ENCODE peak calls at places on chromosomes 4 and X, in ten cellular contexts. Z is suprapubic skin, P is spleen, O is prostate gland, W is endothelial cell of umbilical vein, I is stomach, N is H1, S is transverse colon, D is GM12878, T is upper lobe of left lung. Q is an unnamed sample.

GRCh38 chrX:13050151-13050550 is 5.7 kb upstream of the FAM9C start:
- DNase-seq in Z (no peak), O (no peak), S (no peak), T (no peak), P (no peak), D (no peak), I (no peak), W (no peak), N (no peak), Q (no peak)

GRCh38 chr4:1002631-1003251 is 8.7 kb upstream of the FGFRL1 start:
- DNase-seq in P (no peak), O (no peak), N (no peak), I (no peak), D (no peak), S (no peak), W (no peak), T (no peak), Z (no peak), Q (no peak)

GRCh38 chrX:7083468-7084396 is 63.8 kb upstream of the STS start:
- DNase-seq in N (no peak), Z (no peak), W (peak), T (peak), S (peak), D (peak), P (no peak), O (no peak), I (no peak), Q (peak)

GRCh38 chrX:38890963-38891362 is 89.7 kb downstream of the MID1IP1 start:
- DNase-seq in Z (no peak), S (no peak), I (no peak), P (no peak), W (no peak), D (no peak), N (no peak), T (no peak), O (no peak), Q (no peak)

GRCh38 chr4:115720611-115721010 is 607.2 kb upstream of the NDST4 start:
- DNase-seq in P (no peak), S (no peak), T (no peak), N (no peak), W (no peak), I (no peak), O (no peak), Z (no peak), D (no peak), Q (no peak)

GRCh38 chr4:156898373-156899117 is 73.1 kb downstream of the PDGFC start:
- DNase-seq in W (no peak), S (no peak), Z (no peak), T (no peak), N (no peak), I (no peak), O (no peak), P (no peak), D (no peak), Q (no peak)

GRCh38 chrX:9525511-9526248 is 60.8 kb downstream of the TBL1X start:
- DNase-seq in S (no peak), P (no peak), N (no peak), T (no peak), W (peak), I (no peak), Z (no peak), O (no peak), D (no peak), Q (no peak)

GRCh38 chrX:37926700-37927099 is 79.3 kb upstream of the DYNLT3 start:
- DNase-seq in T (no peak), O (no peak), P (no peak), S (no peak), Z (no peak), N (no peak), W (peak), I (no peak), D (peak), Q (no peak)

GRCh38 chr4:143286058-143286457 is 50.6 kb upstream of the GAB1 start:
- DNase-seq in N (no peak), S (no peak), W (no peak), T (no peak), P (no peak), Z (no peak), I (no peak), D (no peak), O (no peak), Q (no peak)

GRCh38 chr4:18020671-18021469 is 685 bp downstream of the LCORL start:
- DNase-seq in T (peak), P (peak), D (peak), S (peak), Z (peak), N (peak), W (peak), I (peak), O (peak), Q (peak)

GRCh38 chr4:118904935-118905334 is 16.3 kb downstream of the SYNPO2 start:
- DNase-seq in Z (no peak), I (no peak), N (no peak), D (no peak), W (peak), O (no peak), T (no peak), S (no peak), P (no peak), Q (no peak)

GRCh38 chrX:154351183-154352011 is 23.0 kb downstream of the FLNA start:
- DNase-seq in T (peak), N (no peak), I (no peak), D (no peak), O (no peak), W (no peak), Z (no peak), P (peak), S (peak), Q (no peak)

GRCh38 chrX:151780621-151781020 is 46.1 kb downstream of the CNGA2 start:
- DNase-seq in D (no peak), S (no peak), Z (no peak), W (no peak), I (no peak), N (no peak), T (no peak), P (no peak), O (no peak), Q (no peak)

GRCh38 chr4:140233811-140234696 is 80.1 kb upstream of the MAML3 start:
- DNase-seq in I (no peak), S (no peak), P (no peak), Z (no peak), T (no peak), N (no peak), W (peak), O (no peak), D (no peak), Q (no peak)

GRCh38 chr4:81237791-81238190 is 22.8 kb upstream of the PRKG2 start:
- DNase-seq in D (no peak), T (no peak), O (no peak), N (no peak), P (no peak), Z (no peak), S (no peak), I (no peak), W (no peak), Q (no peak)

GRCh38 chrX:39982927-39983326 is 114.8 kb downstream of the BCOR start:
- DNase-seq in T (no peak), O (peak), S (no peak), N (no peak), W (no peak), D (no peak), P (no peak), Z (no peak), I (no peak), Q (no peak)

GRCh38 chr4:14111730-14112171 is 484.2 kb upstream of the BOD1L1 start:
- DNase-seq in N (no peak), I (no peak), O (peak), Z (no peak), P (no peak), T (no peak), S (no peak), D (no peak), W (no peak), Q (no peak)

GRCh38 chrX:16970977-16971376 is 24.5 kb downstream of the REPS2 start:
- DNase-seq in O (no peak), P (no peak), W (no peak), T (no peak), S (no peak), N (no peak), D (no peak), Z (no peak), I (no peak), Q (no peak)

DNA sequence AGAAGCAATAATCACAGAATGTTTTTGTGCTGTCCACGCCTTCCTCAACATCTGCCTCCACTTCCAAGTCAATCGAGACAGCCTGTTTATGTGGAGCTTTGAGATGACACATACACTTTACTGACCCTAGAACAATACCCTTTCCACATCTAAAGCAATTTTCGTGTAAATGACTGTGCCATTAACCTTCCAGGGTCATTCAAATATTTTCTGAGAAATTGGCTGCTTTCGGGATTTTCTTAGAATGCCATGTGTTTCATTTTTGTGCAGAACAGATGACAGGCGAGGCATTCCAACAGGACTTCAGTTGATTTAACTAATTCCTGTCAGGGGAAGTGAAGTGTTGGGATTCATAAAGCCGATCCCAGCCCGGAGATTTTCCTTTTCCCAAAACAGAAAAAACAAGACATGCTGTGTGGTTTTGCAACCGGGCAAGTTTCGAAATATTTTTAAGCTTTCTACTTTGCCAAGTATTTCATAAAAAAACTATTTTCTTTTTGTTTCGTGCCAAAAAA is 73.9 kb downstream of the SORBS2 start:
- DNase-seq in S (no peak), Z (no peak), T (no peak), W (peak), I (no peak), O (no peak), D (no peak), P (no peak), N (no peak), Q (no peak)
- TF ChIP-seq POLR2AphosphoS5 in S (peak), Z (no peak), T (no peak), W (no peak), I (peak), O (no peak), D (no peak), P (no peak), N (no peak), Q (no peak)

DNA sequence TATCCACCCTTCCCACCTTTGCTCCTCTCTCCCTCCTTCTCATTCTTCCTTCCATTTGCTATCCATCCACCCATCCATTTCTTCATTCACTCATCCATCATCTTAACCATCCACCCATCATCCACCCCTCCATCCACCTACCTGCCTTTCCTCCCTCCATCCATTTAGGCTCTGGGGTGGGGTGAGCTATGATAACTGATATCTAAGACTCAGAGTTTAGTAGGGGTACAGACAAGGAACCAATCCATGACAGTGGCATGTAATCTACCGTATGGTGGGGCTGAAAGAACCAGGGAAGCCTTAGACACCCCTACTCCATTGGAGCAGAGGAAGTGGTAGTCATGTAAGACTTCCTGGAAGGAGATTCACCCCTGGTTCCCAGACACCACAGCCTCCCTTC is 23.2 kb downstream of the PSAPL1 start:
- DNase-seq in P (no peak), T (no peak), Z (peak), O (no peak), I (peak), D (no peak), W (no peak), N (peak), S (no peak), Q (no peak)
- H3K27ac ChIP-seq in P (no peak), T (no peak), Z (no peak), O (no peak), I (no peak), D (no peak), W (no peak), N (no peak), S (no peak), Q (no peak)

GRCh38 chrX:140916891-140917290 is 85.5 kb upstream of the SPANXB1 start:
- DNase-seq in D (no peak), W (no peak), T (no peak), Z (no peak), S (no peak), P (no peak), O (no peak), N (no peak), I (no peak), Q (no peak)
- TF ChIP-seq POLR2A in D (no peak), W (no peak), T (no peak), Z (no peak), S (no peak), P (no peak), O (no peak), N (no peak), I (no peak), Q (no peak)

DNA sequence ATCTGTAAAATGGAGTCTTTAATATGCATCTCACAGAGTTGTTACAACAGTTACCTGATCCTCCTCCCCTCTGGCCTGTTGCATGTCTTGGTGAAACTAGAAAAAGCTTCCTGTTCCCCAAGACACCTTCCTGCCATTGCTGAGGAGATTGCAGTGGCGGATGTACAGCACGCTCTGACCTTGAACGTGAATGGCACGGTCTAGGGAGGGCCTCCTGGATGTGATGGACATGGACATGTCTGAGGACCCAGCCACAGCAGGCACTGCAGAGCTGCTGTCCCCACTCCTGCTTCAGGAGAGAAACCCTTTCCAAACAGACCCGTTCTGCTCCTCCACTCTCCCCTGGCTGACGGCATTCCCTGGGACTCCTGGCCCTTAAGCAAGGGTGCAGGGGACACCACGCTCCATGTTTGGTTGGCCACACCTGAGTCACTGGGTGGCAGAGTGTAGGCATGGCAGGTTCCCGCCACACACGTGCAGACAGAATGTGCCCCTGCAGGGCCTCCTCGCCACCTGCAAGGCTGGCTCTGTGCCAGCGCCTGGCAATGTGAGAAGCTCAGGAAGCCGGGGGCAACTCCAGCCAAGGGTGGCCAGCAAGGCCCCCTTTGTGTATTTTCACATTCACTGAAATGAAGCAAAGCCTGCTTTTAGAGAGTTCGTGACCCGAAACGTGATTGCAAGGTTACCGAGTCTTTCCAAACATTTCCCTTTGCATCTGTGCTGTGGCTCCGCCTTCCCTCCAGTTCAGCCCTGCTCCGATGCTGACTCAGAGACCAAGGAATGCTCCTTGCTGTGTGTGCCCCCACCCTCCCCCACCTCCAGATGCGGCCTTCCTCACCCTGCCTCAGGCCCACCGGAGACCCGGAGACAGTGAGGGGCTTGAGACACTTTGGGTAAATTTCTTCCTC is 46.0 kb downstream of the HTRA3 start:
- DNase-seq in P (peak), I (peak), N (peak), S (peak), O (peak), T (peak), Z (peak), W (peak), D (no peak), Q (no peak)
- TF ChIP-seq POLR2AphosphoS5 in P (no peak), I (no peak), N (no peak), S (no peak), O (peak), T (no peak), Z (no peak), W (no peak), D (no peak), Q (no peak)

DNA sequence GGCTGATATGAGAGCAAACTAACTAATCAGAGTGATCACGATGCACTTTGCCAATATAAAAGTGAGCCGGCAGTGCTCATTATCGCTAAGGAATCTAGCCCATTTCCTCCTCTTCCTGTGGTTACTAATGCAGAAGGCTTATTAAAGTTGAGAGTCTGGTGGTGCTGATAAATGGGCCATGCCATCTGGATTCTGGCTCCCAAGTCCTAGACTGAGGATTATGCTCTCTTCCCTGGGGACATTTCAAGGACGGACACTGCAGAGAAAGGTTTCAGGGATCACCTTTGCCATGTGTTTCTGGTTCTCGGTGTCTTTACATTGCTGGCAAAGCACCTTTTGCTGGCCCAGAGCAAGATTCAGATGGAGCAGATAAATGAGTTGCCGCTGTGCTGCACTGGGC is 85.3 kb downstream of the RTL5 start:
- DNase-seq in S (no peak), O (no peak), P (no peak), N (no peak), I (no peak), D (no peak), W (peak), Z (no peak), T (no peak), Q (no peak)
- H3K27ac ChIP-seq in S (peak), O (peak), P (no peak), N (peak), I (no peak), D (no peak), W (peak), Z (no peak), T (no peak), Q (peak)